ENCODE peak calls at places on chromosomes 13 and 19, in six cellular contexts. Q is endodermal cell; N is pancreas; J is suprapubic skin; T is left lung; D is CD8-positive, alpha-beta T cell. L is an unnamed sample.

GRCh38 chr13:114148521-114148855 is 16.1 kb upstream of the RASA3 start:
- DNase-seq in Q (no peak), N (peak), J (no peak), T (no peak), D (peak), L (no peak)

GRCh38 chr19:16013181-16013850 is 63.0 kb upstream of the TPM4 start:
- DNase-seq in Q (no peak), N (no peak), J (no peak), T (no peak), D (no peak), L (no peak)

GRCh38 chr13:91946498-91947070 is 548.2 kb downstream of the GPC5 start:
- DNase-seq in Q (no peak), N (no peak), J (no peak), T (no peak), D (no peak), L (no peak)

GRCh38 chr13:74839656-74840055 is 642.3 kb downstream of the TBC1D4 start:
- DNase-seq in Q (no peak), N (no peak), J (no peak), T (no peak), D (no peak), L (no peak)

GRCh38 chr13:44971656-44972595 is 17.3 kb downstream of the NUFIP1 start:
- DNase-seq in Q (no peak), N (no peak), J (no peak), T (no peak), D (no peak), L (no peak)

GRCh38 chr19:54125713-54126112 is 10.2 kb downstream of the PRPF31 start:
- DNase-seq in Q (no peak), N (no peak), J (no peak), T (no peak), D (no peak), L (no peak)

GRCh38 chr19:33304760-33305647 is 2.7 kb upstream of the CEBPA start:
- DNase-seq in Q (no peak), N (peak), J (no peak), T (peak), D (no peak), L (no peak)

GRCh38 chr19:6677924-6678689 is 8.1 kb upstream of the TNFSF14 start:
- DNase-seq in Q (peak), N (no peak), J (no peak), T (peak), D (no peak), L (no peak)

GRCh38 chr13:35365885-35366284 is 110.6 kb downstream of the MAB21L1 start:
- DNase-seq in Q (no peak), N (no peak), J (no peak), T (no peak), D (no peak), L (no peak)

GRCh38 chr19:49803529-49803856 is 9.6 kb downstream of the FUZ start:
- DNase-seq in Q (no peak), N (no peak), J (no peak), T (no peak), D (no peak), L (no peak)

GRCh38 chr13:46666727-46667456 is 113.9 kb downstream of the LRCH1 start:
- DNase-seq in Q (peak), N (no peak), J (no peak), T (no peak), D (no peak), L (no peak)

GRCh38 chr19:5706876-5707573 is 12.9 kb downstream of the LONP1 start:
- DNase-seq in Q (no peak), N (no peak), J (no peak), T (no peak), D (no peak), L (no peak)

GRCh38 chr13:31274345-31274870 is 74.6 kb downstream of the B3GLCT start:
- DNase-seq in Q (no peak), N (no peak), J (no peak), T (no peak), D (no peak), L (no peak)

GRCh38 chr19:43688059-43688763 is 18.2 kb upstream of the PLAUR start:
- DNase-seq in Q (no peak), N (no peak), J (no peak), T (peak), D (no peak), L (no peak)

DNA sequence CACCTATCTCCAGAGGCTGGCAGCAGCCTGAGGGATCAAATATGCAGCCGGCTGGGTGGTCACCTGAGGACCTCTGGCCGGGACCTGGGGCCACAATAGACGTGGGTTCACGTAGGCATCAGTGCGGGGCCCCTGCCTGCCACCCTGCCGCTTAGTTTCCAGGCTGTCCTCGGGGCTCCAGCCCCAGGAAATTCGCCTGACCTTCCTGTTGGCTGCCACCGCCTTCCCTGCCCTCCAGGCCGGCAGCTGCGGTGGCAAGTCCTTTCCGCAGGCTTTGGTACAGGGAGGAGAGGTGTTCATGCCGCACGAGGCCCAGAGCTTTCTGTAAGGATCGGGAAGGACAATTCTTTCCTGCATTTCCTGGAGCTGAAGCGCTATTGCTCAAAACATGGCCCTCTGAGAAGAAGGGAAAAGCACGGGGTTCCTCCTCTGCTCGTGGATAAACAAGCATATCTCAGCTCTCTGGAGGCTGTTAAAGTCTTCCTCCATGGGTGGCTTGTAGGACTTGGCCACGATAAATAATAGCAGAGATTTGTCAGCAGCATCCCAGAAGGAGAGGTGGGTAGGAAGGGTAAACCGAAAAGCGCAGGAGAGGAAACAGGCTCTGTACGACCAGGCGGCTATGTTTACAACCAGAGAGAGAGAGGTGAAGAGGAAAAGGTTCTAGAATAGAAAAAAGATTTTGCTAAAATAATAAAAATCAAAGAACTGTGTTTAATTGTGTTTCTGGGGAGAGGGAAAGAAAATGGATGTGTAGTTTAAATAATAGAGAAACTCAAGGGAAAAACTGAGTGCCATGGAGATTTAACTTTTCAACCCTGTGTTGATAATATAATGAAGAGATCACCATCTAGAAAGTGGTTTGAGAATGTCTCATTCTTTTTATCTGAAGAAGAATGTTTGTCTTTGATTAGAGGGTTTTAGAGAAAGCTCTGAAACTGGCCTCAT is 4.9 kb downstream of the COL4A2 start:
- DNase-seq in Q (peak), N (no peak), J (no peak), T (no peak), D (no peak), L (no peak)
- H3K4me3 ChIP-seq in Q (peak), N (no peak), J (peak), T (no peak), D (no peak), L (peak)

DNA sequence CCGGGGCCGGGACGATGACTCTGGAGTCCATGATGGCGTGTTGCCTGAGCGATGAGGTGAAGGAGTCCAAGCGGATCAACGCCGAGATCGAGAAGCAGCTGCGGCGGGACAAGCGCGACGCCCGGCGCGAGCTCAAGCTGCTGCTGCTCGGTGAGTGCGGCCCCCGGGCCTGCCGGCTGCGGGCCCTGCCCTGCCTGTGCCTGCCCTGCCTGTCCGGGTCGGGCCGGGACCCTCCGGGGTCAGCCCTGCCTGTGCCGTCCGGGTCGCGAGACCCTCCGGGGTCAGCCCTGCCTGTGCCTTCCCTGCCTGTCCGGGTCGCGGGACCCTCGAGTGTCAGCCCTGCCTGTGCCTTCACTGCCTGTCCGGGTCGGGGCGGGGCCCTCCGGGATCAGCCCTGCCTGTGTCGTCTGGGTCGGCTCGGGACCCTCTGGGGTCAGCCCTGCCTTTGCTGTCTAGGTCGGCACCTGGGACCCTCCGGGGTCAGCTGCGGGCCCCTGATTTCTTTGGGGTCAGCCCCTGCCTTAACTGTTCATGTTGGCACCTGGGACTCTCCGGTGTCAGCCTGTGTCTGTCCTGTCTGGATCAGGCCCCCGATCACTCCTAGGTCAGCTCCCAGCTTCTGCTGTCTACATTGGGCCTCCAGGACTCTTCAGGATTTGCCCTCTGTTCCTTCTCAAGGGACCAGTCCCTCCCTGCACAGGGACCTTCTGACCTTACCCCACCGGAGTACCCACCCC is 644 bp downstream of the GNA11 start:
- DNase-seq in Q (peak), N (no peak), J (peak), T (no peak), D (no peak), L (no peak)
- H3K27ac ChIP-seq in Q (no peak), N (no peak), J (peak), T (peak), D (no peak), L (peak)

DNA sequence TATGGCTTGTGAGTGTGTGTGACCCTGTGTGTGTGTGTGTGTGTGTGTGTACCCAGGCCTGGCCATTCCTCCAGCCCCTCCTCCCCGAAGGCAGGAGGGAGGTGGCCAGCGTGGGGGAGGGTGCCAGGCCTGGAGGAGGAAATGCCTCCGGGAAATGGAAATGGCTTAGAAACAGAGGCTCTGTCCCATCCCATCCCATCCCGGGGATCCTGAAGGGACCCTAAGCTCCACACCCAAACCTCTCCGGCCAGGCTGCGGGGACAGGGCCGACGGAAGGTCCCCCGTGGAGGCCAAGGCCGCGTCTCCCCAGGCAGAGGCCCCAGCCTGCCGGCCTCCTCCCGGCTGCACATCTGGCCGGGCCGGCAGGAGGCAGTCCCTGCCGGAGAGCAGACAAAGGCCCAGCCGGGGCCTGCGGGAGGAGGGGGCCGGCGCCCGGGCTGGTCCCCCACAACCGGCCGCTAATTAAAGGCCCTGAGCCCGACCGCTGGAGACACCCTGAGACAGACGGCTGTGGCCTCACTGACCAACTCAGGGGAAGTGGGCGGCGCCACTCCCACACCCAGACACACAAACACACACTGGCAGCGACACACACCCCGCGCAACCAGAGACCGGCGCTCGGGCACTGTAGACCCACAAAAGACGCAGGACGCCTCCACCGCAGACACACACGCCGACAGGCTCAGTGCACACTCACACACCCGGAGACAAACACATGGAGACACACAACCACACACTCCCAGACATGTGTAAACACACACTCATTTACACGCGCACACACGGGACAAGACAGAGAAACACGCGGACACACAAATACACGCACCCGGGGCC is 1.1 kb downstream of the ADAMTS10 start:
- DNase-seq in Q (peak), N (peak), J (peak), T (peak), D (peak), L (no peak)
- TF ChIP-seq CTCF in Q (peak), N (no peak), J (peak), T (no peak), D (no peak), L (no peak)

DNA sequence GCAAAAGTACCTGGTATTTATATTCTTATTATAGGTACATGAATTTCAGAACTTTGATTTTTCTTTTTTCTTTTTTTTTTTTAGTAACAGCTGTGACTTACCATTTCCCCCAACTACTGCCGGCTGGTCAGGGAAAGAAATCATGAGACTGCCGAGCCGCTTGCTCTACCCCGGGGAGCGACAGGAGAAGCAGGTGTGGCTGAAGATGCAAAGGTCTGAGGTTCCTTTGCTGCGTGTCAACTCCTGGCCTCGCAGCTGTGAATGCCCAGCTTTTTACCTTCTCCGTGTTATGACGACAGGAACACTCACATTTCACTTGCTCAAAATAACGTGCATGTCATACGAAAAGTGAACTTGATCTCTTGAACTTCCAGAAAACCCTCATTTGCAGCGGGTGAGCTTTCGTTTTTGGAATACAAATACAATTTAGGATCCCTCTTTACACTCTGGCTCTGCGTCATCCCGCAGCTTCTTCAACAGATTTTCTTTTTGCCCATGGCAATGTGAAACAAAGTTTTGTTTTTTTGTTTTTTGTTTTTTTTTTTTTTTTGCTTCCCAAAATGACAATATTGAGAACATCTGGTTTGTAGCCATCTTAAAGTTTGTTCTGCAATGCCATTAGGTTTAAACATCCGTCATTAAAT is 117.9 kb downstream of the EFNB2 start:
- DNase-seq in Q (no peak), N (no peak), J (no peak), T (no peak), D (no peak), L (no peak)
- H3K4me3 ChIP-seq in Q (no peak), N (no peak), J (no peak), T (no peak), D (no peak), L (no peak)

GRCh38 chr19:35042056-35042730 is 672 bp downstream of the HPN start:
- DNase-seq in Q (no peak), N (peak), J (no peak), T (no peak), D (no peak), L (no peak)
- H3K27ac ChIP-seq in Q (no peak), N (peak), J (no peak), T (no peak), D (no peak), L (peak)

GRCh38 chr19:3975637-3976087 is 4.8 kb upstream of the DAPK3 start:
- DNase-seq in Q (peak), N (no peak), J (no peak), T (no peak), D (no peak), L (no peak)

GRCh38 chr19:3976495-3977241 is 5.8 kb upstream of the DAPK3 start:
- DNase-seq in Q (peak), N (no peak), J (peak), T (no peak), D (no peak), L (no peak)

GRCh38 chr19:3978145-3978544 is 7.1 kb downstream of the EEF2 start:
- DNase-seq in Q (peak), N (no peak), J (no peak), T (no peak), D (no peak), L (no peak)

GRCh38 chr19:3979289-3979673 is 6.0 kb downstream of the EEF2 start:
- DNase-seq in Q (no peak), N (peak), J (peak), T (no peak), D (no peak), L (no peak)

DNA sequence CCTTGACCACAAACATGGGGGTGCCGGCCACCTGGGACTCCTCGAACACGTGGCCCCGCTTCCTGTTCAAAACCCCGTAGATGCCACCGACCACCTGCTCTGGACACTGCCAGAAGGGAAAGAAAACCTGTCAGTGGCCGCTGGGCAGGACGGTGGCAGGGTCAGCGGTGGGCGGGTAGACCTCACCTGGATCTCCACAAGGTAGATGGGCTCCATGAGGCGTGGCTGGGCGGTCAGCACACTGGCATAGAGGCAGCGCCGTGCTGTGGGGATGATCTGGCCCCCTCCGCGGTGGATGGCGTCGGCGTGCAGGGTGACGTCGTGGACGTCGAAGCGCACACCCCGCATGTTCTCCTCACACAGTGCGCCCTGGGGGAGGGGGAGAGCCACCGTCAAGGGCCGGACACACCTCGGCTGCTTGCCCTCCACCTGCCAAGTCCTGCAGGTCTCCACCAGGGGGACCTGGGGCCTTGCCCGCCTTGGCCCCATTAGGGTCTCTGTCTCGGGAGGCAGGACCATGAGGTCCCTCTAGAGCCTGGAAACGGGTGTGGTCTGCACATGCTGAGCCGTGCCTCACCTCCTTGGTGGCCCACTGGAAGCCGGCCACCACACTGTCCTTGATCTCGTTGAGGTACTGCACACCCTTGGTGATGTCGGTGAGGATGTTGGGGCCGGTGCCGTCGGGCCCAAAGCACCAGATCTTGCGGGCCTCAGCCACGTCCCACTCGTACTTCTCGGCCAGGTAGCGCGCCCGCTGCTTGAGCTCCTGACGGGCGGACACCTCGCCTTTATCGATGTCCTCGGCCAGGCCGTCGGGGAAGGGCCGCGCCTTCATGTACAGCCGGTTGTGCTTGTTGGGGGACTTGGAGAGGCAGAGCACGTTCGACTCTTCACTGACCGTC is 6.6 kb upstream of the DAPK3 start:
- DNase-seq in Q (peak), N (peak), J (peak), T (no peak), D (no peak), L (no peak)
- TF ChIP-seq CTCF in Q (peak), N (no peak), J (no peak), T (no peak), D (no peak), L (no peak)

L was measured in esophagus squamous epithelium.